ENCODE peak calls at places on chromosomes 4 and X, in five cellular contexts. F is fibroblast of lung, R is A673, L is MM.1S, S is mammary epithelial cell. U is an unnamed sample.
A peak's percentile ranks its signal among the peaks of the same experiment; 100 is the strongest.

GRCh38 chrX:154140742-154141141 is 3.3 kb upstream of the OPN1LW start:
- DNase-seq in R (no peak), S (no peak), L (no peak), F (no peak), U (no peak)

GRCh38 chr4:105619193-105619931 is 66.9 kb downstream of the ARHGEF38 start:
- DNase-seq in F (peak; percentile 25), L (no peak), R (no peak), S (no peak), U (no peak)

GRCh38 chr4:127809173-127809800 is 27.2 kb downstream of the HSPA4L start:
- DNase-seq in S (no peak), R (peak; percentile 17), L (no peak), F (peak; percentile 10), U (peak; percentile 15)

GRCh38 chr4:104064650-104065577 is 345.1 kb upstream of the TACR3 start:
- DNase-seq in L (peak; percentile 71), F (peak; percentile 39), R (peak; percentile 64), S (peak; percentile 20), U (peak; percentile 80)

GRCh38 chr4:16574981-16575380 is 323.5 kb downstream of the LDB2 start:
- DNase-seq in S (no peak), F (no peak), L (no peak), R (no peak), U (no peak)

GRCh38 chr4:173252024-173252935 is 81.9 kb downstream of the HMGB2 start:
- DNase-seq in R (peak; percentile 92), S (peak; percentile 99), F (peak; percentile 100), L (peak; percentile 95), U (peak; percentile 42)

GRCh38 chr4:128633067-128633466 is 176.4 kb upstream of the JADE1 start:
- DNase-seq in L (no peak), R (no peak), F (no peak), S (no peak), U (no peak)

GRCh38 chr4:23260510-23260909 is 567.8 kb downstream of the GBA3 start:
- DNase-seq in L (no peak), R (no peak), F (no peak), S (no peak), U (no peak)

DNA sequence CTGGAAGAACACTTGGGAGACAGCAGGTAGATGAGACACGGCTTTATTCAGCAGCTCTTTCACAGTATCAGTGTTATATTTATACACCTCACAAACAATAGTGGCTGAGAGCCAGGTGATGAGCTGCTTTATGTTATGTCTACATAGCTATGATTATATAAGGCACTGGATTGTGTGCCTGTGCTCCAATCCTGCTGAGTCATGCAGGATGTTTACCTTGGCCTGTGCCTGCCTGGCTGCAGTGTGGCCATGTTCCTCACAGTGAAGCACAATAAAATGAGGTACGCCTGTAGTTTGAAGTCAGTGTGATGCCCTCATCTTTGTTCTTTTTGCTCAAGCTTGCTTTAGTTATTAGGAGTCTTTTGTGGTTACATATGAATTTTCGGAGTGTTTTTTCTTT is 31.3 kb downstream of the CXCL13 start:
- DNase-seq in S (peak; percentile 97), L (no peak), R (no peak), F (peak; percentile 90), U (no peak)
- TF ChIP-seq EZH2 in S (no peak), L (no peak), R (no peak), F (no peak), U (no peak)

GRCh38 chr4:139553751-139554670 is 2.0 kb downstream of the SETD7 start:
- DNase-seq in R (no peak), F (no peak), L (no peak), S (no peak), U (no peak)

GRCh38 chr4:139547979-139548378 is 8.0 kb downstream of the SETD7 start:
- DNase-seq in R (no peak), F (no peak), L (no peak), S (no peak), U (no peak)

GRCh38 chr4:139552908-139553307 is 3.1 kb downstream of the SETD7 start:
- DNase-seq in S (no peak), R (no peak), F (no peak), L (no peak), U (no peak)

GRCh38 chr4:139552506-139552905 is 3.5 kb downstream of the SETD7 start:
- DNase-seq in S (no peak), L (no peak), R (no peak), F (peak; percentile 71), U (no peak)

DNA sequence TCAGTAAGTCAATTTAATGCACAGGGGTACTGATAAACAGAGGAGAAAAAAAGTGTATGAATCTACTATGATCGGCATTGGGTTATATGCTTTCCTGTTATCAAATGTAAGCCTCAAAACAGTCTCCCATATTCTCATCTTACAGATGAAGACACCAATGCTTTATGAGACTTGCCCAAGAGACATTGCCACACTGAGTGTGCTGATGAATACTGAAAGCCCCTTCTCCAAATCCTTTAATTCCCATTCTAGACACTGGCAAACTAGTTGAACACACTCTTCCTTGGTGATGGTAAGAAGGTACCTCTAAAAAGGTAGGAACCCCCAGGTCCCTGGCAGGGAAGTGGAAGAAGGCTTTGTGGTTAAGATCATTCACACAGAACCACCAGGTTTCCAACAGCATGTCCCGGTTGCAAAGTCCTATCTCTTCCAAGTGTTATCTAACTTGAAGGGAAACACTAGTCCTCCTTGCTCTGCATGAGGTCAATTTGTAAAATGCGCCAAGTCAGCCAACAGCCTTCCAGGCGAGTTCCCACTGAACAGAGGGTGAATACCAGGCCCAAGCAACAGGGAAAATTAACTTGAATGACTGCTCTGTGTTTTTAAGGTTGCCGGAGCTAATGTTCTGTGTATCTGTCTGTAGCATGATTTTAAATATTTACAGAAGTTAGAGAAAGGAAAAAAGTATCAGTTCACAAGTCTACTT is 5.1 kb downstream of the SETD7 start:
- DNase-seq in F (peak; percentile 67), S (no peak), R (peak; percentile 75), L (no peak), U (peak; percentile 40)
- H3K4me1 ChIP-seq in F (peaks cover 4% of the 10 kb centered on the region), S (peaks cover 14% of the 10 kb centered on the region), R (peaks cover 65% of the 10 kb centered on the region), L (peaks cover 10% of the 10 kb centered on the region), U (peaks cover 21% of the 10 kb centered on the region)

GRCh38 chr4:74933562-74934015 is 673 bp downstream of the PARM1 start:
- DNase-seq in L (peak; percentile 53), S (peak; percentile 19), F (peak; percentile 0), R (peak; percentile 16), U (peak; percentile 27)

GRCh38 chr4:74932010-74932409 is 906 bp upstream of the PARM1 start:
- DNase-seq in L (no peak), R (no peak), S (no peak), F (no peak), U (no peak)

GRCh38 chr4:74934822-74935326 is 2.0 kb downstream of the PARM1 start:
- DNase-seq in S (no peak), L (no peak), F (no peak), R (peak; percentile 6), U (peak; percentile 46)

GRCh38 chr4:74932832-74933561 is at the start of gene PARM1:
- DNase-seq in S (peak; percentile 61), F (peak; percentile 59), R (peak; percentile 79), L (peak; percentile 94), U (peak; percentile 95)

GRCh38 chr4:74934016-74934821 is 1.3 kb downstream of the PARM1 start:
- DNase-seq in S (peak; percentile 25), L (peak; percentile 53), R (peak; percentile 30), F (peak; percentile 26), U (peak; percentile 78)
- TF ChIP-seq EZH2 in S (peak; percentile 92), L (no peak), R (no peak), F (peak; percentile 64), U (peak; percentile 82)

DNA sequence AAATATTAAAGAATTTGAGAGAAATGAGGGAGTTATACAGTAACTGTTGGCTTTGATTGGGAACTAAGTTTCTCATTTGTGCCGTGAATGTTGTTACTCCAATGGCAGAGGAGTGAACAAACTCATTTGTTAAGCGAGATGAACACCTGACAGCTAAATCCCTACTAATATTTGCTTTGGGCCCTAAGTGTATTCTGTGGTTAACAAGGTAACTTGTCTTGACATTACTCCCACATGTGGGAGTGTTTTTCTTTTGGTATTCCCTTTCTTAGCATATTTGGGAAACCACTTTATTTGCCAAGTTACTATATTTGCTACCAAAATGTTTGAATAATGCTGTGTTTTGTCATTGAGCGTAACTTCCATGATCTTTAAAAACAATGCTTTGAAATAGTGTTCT is 82.4 kb downstream of the ARHGAP10 start:
- DNase-seq in L (no peak), S (peak; percentile 70), F (peak; percentile 51), R (no peak), U (no peak)
- H3K4me1 ChIP-seq in L (no peaks in the 10 kb centered on the region), S (peaks cover 16% of the 10 kb centered on the region), F (no peaks in the 10 kb centered on the region), R (no peaks in the 10 kb centered on the region), U (peaks cover 8% of the 10 kb centered on the region)

DNA sequence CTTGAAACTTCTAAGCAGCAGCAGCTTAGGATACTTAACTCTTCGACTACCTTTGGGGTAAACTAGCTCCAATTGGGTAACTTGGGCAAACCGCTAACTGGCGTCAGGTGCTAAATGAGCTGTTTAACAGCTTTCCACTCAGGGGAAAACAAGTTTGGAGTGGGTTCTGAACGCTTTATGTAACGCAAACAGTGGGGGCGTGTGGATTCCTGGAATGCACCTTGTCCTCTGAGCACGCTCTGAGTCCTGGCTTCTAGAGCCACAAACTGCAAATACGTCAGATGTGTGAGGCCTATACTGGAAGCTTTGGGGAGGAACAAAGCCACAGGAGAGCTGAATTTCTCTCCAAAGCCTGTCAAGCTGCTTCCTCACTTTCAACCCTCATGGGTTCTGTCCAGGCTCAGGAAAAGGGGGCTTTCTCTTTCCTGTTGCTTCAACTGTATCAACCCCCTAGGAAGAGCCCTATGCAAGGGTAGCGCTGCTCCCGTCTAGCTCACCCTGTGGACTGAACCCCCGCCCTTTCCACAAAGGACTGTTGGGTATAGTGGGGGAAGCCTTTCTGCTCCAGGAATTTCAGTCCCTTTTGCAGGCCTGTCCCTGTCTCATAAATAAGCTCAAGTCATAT is 4.5 kb upstream of the WDR1 start:
- DNase-seq in L (no peak), F (no peak), R (no peak), S (no peak), U (no peak)
- TF ChIP-seq EZH2 in L (no peak), F (no peak), R (no peak), S (no peak), U (no peak)

GRCh38 chr4:184472540-184473264 is 1.6 kb downstream of the IRF2 start:
- DNase-seq in L (peak; percentile 59), R (peak; percentile 51), S (peak; percentile 70), F (peak; percentile 75), U (peak; percentile 86)
- H3K4me1 ChIP-seq in L (peaks cover 23% of the 10 kb centered on the region), R (peaks cover 8% of the 10 kb centered on the region), S (peaks cover 13% of the 10 kb centered on the region), F (no peaks in the 10 kb centered on the region), U (peaks cover 8% of the 10 kb centered on the region)

GRCh38 chrX:26747877-26748276 is 531.9 kb downstream of the MAGEB5 start:
- DNase-seq in R (no peak), L (no peak), F (no peak), S (no peak), U (no peak)
- TF ChIP-seq EZH2 in R (no peak), L (no peak), F (no peak), S (no peak), U (no peak)

U was measured in neural progenitor cell.